ENCODE peak calls at places on chromosomes 3 and 15, in six cellular contexts. One of them, this sample, is unnamed.

GRCh38 chr3:25565807-25566206 is 98.9 kb downstream of the TOP2B start:
- DNase-seq in H1: no peak
- DNase-seq in K562: no peak
- DNase-seq in GM12891: no peak
- DNase-seq in HepG2: no peak
- DNase-seq in GM12878: no peak
- DNase-seq in this sample: no peak

GRCh38 chr3:14358426-14359211 is 43.8 kb upstream of the SLC6A6 start:
- DNase-seq in H1: no peak
- DNase-seq in K562: no peak
- DNase-seq in GM12891: no peak
- DNase-seq in HepG2: no peak
- DNase-seq in GM12878: no peak
- DNase-seq in this sample: no peak

GRCh38 chr3:37905987-37906674 is 44.5 kb downstream of the CTDSPL start:
- DNase-seq in H1: no peak
- DNase-seq in K562: no peak
- DNase-seq in GM12891: no peak
- DNase-seq in HepG2: peak
- DNase-seq in GM12878: no peak
- DNase-seq in this sample: no peak

GRCh38 chr3:4476507-4476906 is 9.4 kb upstream of the SUMF1 start:
- DNase-seq in H1: no peak
- DNase-seq in K562: no peak
- DNase-seq in GM12891: no peak
- DNase-seq in HepG2: no peak
- DNase-seq in GM12878: no peak
- DNase-seq in this sample: no peak

GRCh38 chr15:25416693-25417092 is 22.1 kb downstream of the UBE3A start:
- DNase-seq in H1: no peak
- DNase-seq in K562: no peak
- DNase-seq in GM12891: no peak
- DNase-seq in HepG2: no peak
- DNase-seq in GM12878: peak
- DNase-seq in this sample: no peak

GRCh38 chr3:183275418-183275817 is 22.4 kb downstream of the B3GNT5 start:
- DNase-seq in H1: no peak
- DNase-seq in K562: no peak
- DNase-seq in GM12891: no peak
- DNase-seq in HepG2: no peak
- DNase-seq in GM12878: no peak
- DNase-seq in this sample: no peak

GRCh38 chr3:56985460-56986327 is 74.8 kb upstream of the SPATA12 start:
- DNase-seq in H1: no peak
- DNase-seq in K562: no peak
- DNase-seq in GM12891: no peak
- DNase-seq in HepG2: no peak
- DNase-seq in GM12878: no peak
- DNase-seq in this sample: no peak

GRCh38 chr3:194686816-194687637 is 1.3 kb downstream of the FAM43A start:
- DNase-seq in H1: no peak
- DNase-seq in K562: no peak
- DNase-seq in GM12891: no peak
- DNase-seq in HepG2: no peak
- DNase-seq in GM12878: no peak
- DNase-seq in this sample: peak

GRCh38 chr15:63191895-63192603 is 2.6 kb downstream of the RAB8B start:
- DNase-seq in H1: no peak
- DNase-seq in K562: no peak
- DNase-seq in GM12891: no peak
- DNase-seq in HepG2: no peak
- DNase-seq in GM12878: peak
- DNase-seq in this sample: no peak

GRCh38 chr3:170128259-170128976 is 53.1 kb downstream of the PHC3 start:
- DNase-seq in H1: no peak
- DNase-seq in K562: no peak
- DNase-seq in GM12891: peak
- DNase-seq in HepG2: no peak
- DNase-seq in GM12878: peak
- DNase-seq in this sample: peak

GRCh38 chr3:128435058-128435457 is 31.6 kb downstream of the DNAJB8 start:
- DNase-seq in H1: no peak
- DNase-seq in K562: no peak
- DNase-seq in GM12891: no peak
- DNase-seq in HepG2: no peak
- DNase-seq in GM12878: no peak
- DNase-seq in this sample: no peak

GRCh38 chr15:60408438-60409105 is 10.8 kb upstream of the ANXA2 start:
- DNase-seq in H1: no peak
- DNase-seq in K562: no peak
- DNase-seq in GM12891: no peak
- DNase-seq in HepG2: peak
- DNase-seq in GM12878: no peak
- DNase-seq in this sample: no peak

GRCh38 chr3:98770261-98771039 is 7.3 kb downstream of the ST3GAL6 start:
- DNase-seq in H1: no peak
- DNase-seq in K562: no peak
- DNase-seq in GM12891: no peak
- DNase-seq in HepG2: no peak
- DNase-seq in GM12878: peak
- DNase-seq in this sample: no peak

GRCh38 chr3:155093261-155093660 is 13.1 kb downstream of the MME start:
- DNase-seq in H1: no peak
- DNase-seq in K562: no peak
- DNase-seq in GM12891: no peak
- DNase-seq in HepG2: no peak
- DNase-seq in GM12878: no peak
- DNase-seq in this sample: no peak

GRCh38 chr3:186627852-186628414 is 12.3 kb upstream of the FETUB start:
- DNase-seq in H1: no peak
- DNase-seq in K562: no peak
- DNase-seq in GM12891: no peak
- DNase-seq in HepG2: no peak
- DNase-seq in GM12878: no peak
- DNase-seq in this sample: no peak

GRCh38 chr3:29759443-29760033 is 478.7 kb downstream of the RBMS3 start:
- DNase-seq in H1: no peak
- DNase-seq in K562: no peak
- DNase-seq in GM12891: no peak
- DNase-seq in HepG2: no peak
- DNase-seq in GM12878: no peak
- DNase-seq in this sample: no peak

GRCh38 chr15:28101983-28102441 is 2.9 kb upstream of the OCA2 start:
- DNase-seq in H1: no peak
- DNase-seq in K562: no peak
- DNase-seq in GM12891: no peak
- DNase-seq in HepG2: no peak
- DNase-seq in GM12878: no peak
- DNase-seq in this sample: no peak

GRCh38 chr3:164537485-164537884 is 540.8 kb downstream of the SI start:
- DNase-seq in H1: no peak
- DNase-seq in K562: no peak
- DNase-seq in GM12891: no peak
- DNase-seq in HepG2: no peak
- DNase-seq in GM12878: no peak
- DNase-seq in this sample: no peak

GRCh38 chr3:132034486-132035464 is at the start of gene CPNE4:
- DNase-seq in H1: peak
- DNase-seq in K562: peak
- DNase-seq in GM12891: peak
- DNase-seq in HepG2: peak
- DNase-seq in GM12878: no peak
- DNase-seq in this sample: peak

DNA sequence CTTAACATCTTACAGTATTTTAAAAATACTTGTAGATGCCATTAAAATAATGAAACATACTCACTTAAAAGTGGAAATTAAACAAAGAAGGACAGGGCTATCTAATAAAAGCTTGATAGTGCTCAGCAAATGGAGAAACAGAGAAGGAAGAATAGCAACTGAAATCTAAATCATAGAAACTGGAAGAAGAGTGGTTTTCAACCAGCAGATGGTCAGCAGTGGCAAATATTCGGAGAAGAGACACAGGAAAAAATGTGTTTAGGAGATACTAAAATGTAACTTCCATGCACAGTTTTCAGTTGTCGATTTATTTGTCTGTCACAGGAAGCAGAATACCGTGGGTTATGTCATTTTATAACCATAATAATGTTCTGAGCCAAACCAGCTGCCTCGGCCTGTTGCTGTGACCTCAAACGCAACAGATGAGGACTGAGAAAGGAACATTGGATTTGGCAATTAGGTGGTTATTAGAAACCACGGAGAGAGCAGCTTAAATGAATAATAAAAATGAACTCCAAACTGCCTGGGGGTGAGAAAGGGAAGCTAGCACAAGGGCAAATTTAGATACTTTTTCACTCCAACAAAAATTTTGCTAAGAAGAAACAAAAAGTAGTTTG is 246.6 kb upstream of the KCNMB2 start:
- DNase-seq in H1: no peak
- DNase-seq in K562: no peak
- DNase-seq in GM12891: no peak
- DNase-seq in HepG2: no peak
- DNase-seq in GM12878: no peak
- DNase-seq in this sample: no peak
- TF ChIP-seq POLR2AphosphoS5 in H1: no peak
- TF ChIP-seq POLR2AphosphoS5 in K562: no peak
- TF ChIP-seq POLR2AphosphoS5 in GM12891: no peak
- TF ChIP-seq POLR2AphosphoS5 in HepG2: no peak
- TF ChIP-seq POLR2AphosphoS5 in GM12878: no peak
- TF ChIP-seq POLR2AphosphoS5 in this sample: no peak

GRCh38 chr15:90929709-90930019 is 2.7 kb downstream of the HDDC3 start:
- DNase-seq in H1: no peak
- DNase-seq in K562: no peak
- DNase-seq in GM12891: no peak
- DNase-seq in HepG2: no peak
- DNase-seq in GM12878: no peak
- DNase-seq in this sample: no peak

GRCh38 chr15:90933310-90933709 is 961 bp upstream of the HDDC3 start:
- DNase-seq in H1: no peak
- DNase-seq in K562: no peak
- DNase-seq in GM12891: no peak
- DNase-seq in HepG2: no peak
- DNase-seq in GM12878: no peak
- DNase-seq in this sample: no peak

GRCh38 chr15:90930861-90931629 is 1.3 kb downstream of the HDDC3 start:
- DNase-seq in H1: no peak
- DNase-seq in K562: no peak
- DNase-seq in GM12891: no peak
- DNase-seq in HepG2: no peak
- DNase-seq in GM12878: no peak
- DNase-seq in this sample: no peak

GRCh38 chr15:90932660-90932991 is 277 bp upstream of the HDDC3 start:
- DNase-seq in H1: no peak
- DNase-seq in K562: no peak
- DNase-seq in GM12891: no peak
- DNase-seq in HepG2: no peak
- DNase-seq in GM12878: no peak
- DNase-seq in this sample: no peak

GRCh38 chr15:90931737-90932659 is at the start of gene HDDC3:
- DNase-seq in H1: no peak
- DNase-seq in K562: peak
- DNase-seq in GM12891: peak
- DNase-seq in HepG2: peak
- DNase-seq in GM12878: peak
- DNase-seq in this sample: peak
- TF ChIP-seq POLR2A in H1: no peak
- TF ChIP-seq POLR2A in K562: peak
- TF ChIP-seq POLR2A in GM12891: peak
- TF ChIP-seq POLR2A in HepG2: peak
- TF ChIP-seq POLR2A in GM12878: peak
- TF ChIP-seq POLR2A in this sample: peak

DNA sequence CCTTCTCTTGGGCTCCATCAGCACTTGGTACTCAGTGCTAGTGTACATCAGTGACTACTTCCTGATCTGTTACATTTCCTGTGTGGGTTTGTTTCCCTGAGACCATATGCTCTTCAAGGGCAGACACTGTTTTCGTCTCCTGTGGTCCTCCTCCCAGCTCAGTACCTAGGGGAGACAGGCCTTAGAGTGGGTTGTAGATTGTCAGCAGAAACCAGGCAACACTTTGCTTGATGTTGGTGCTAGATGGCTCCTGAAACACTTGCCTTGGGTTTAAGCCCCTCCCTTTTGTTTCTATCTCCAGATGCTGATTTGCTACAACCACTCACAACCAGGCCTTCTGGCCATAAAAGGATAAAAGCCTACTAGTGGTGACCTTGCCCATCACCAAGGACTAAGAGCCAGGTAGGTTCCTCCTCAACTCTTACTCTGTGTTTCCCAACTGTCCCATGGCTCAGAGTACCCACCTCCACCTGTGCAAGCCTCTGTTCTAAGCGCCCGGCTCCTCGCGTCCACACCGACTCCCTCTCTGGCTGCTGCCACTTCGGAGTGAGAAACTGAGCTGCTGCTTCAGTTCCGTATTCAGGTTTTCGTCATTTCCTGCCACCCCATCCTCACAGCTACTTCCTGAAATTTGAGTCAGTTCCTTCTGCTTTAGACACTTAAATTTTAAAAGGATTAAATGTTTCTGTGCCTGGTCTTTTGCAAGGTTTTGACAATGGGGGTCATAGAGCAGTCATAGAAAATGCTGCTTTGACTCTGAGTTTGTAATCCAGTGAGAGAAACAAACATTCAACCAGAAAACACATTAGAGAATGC is at the start of gene HCLS1:
- DNase-seq in H1: no peak
- DNase-seq in K562: no peak
- DNase-seq in GM12891: peak
- DNase-seq in HepG2: no peak
- DNase-seq in GM12878: peak
- DNase-seq in this sample: peak
- TF ChIP-seq TAF1 in H1: no peak
- TF ChIP-seq TAF1 in K562: peak
- TF ChIP-seq TAF1 in GM12891: peak
- TF ChIP-seq TAF1 in HepG2: no peak
- TF ChIP-seq TAF1 in GM12878: peak
- TF ChIP-seq TAF1 in this sample: peak

DNA sequence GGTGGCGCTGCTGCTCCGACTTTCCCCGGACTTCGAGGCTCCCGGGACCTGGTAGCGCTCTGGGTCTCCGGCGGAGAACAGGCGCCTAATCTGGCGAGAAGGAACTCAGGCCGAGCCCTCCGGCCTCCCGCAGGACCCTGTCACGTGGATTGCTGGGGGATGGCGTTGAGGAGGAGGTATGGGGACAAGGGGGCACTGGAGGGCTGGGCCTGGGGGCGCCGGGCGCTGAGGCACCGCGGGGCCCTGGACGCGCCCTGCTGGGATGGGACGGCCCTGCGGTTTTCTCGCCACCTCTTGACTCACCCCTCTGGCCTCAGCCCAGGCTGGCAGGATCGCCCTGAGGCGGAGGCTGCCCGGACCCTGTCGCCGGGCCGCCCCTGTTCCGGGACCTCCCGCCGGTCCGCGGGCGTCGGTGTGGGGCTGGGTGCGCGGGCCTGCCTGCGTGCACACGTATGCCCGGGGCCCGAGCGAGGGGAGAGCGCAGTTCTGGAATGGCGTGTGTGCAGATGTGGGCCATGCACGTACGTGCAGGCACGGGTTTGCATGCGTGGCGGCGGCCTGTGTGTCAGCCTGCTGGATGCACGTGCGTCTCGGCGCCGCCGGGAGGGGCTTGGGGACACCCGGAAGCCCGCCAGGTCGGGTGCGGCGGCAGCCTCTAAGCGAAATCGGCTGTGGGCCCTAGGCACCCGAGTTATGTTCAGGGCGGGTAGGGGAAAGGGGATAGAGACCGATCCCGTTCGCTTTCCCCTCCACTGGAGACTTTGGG is 752 bp downstream of the C15orf39 start:
- DNase-seq in H1: no peak
- DNase-seq in K562: peak
- DNase-seq in GM12891: peak
- DNase-seq in HepG2: peak
- DNase-seq in GM12878: no peak
- DNase-seq in this sample: peak
- TF ChIP-seq POLR2AphosphoS5 in H1: no peak
- TF ChIP-seq POLR2AphosphoS5 in K562: no peak
- TF ChIP-seq POLR2AphosphoS5 in GM12891: peak
- TF ChIP-seq POLR2AphosphoS5 in HepG2: no peak
- TF ChIP-seq POLR2AphosphoS5 in GM12878: peak
- TF ChIP-seq POLR2AphosphoS5 in this sample: peak